ENCODE peak calls at places on chromosomes 2 and 18, in seven cellular contexts. Y, F, N, J, X, G and S are unnamed samples.

GRCh38 chr2:68913359-68913758 is 39.3 kb downstream of the GKN2 start:
- DNase-seq in Y (no peak), F (no peak), N (no peak), J (no peak), X (no peak), G (no peak), S (no peak)

GRCh38 chr2:138948070-138948539 is 167.9 kb upstream of the NXPH2 start:
- DNase-seq in Y (no peak), F (no peak), N (peak), J (no peak), X (peak), G (peak), S (peak)

GRCh38 chr18:69758458-69758857 is 189.2 kb downstream of the CD226 start:
- DNase-seq in Y (no peak), F (no peak), N (no peak), J (no peak), X (peak), G (peak), S (no peak)

GRCh38 chr2:180562378-180562777 is 418.0 kb upstream of the UBE2E3 start:
- DNase-seq in Y (no peak), F (no peak), N (no peak), J (no peak), X (no peak), G (no peak), S (no peak)

GRCh38 chr2:173090291-173090877 is 14.7 kb downstream of the MAP3K20 start:
- DNase-seq in Y (no peak), F (no peak), N (no peak), J (no peak), X (peak), G (peak), S (peak)

GRCh38 chr2:45892757-45893156 is 241.3 kb downstream of the PRKCE start:
- DNase-seq in Y (no peak), F (no peak), N (no peak), J (no peak), X (no peak), G (no peak), S (no peak)

GRCh38 chr18:59994357-59994756 is 94.6 kb downstream of the PMAIP1 start:
- DNase-seq in Y (no peak), F (no peak), N (no peak), J (no peak), X (peak), G (peak), S (no peak)

GRCh38 chr2:219483451-219484342 is 15.0 kb upstream of the GMPPA start:
- DNase-seq in Y (peak), F (no peak), N (no peak), J (no peak), X (no peak), G (no peak), S (no peak)

GRCh38 chr2:236193026-236193425 is 24.8 kb upstream of the GBX2 start:
- DNase-seq in Y (no peak), F (no peak), N (no peak), J (no peak), X (no peak), G (no peak), S (no peak)

GRCh38 chr18:41466436-41467160 is 488.4 kb upstream of the PIK3C3 start:
- DNase-seq in Y (no peak), F (no peak), N (no peak), J (no peak), X (no peak), G (no peak), S (no peak)

GRCh38 chr2:84492571-84492970 is 23.7 kb upstream of the DNAH6 start:
- DNase-seq in Y (no peak), F (no peak), N (no peak), J (no peak), X (no peak), G (no peak), S (no peak)

GRCh38 chr2:69012310-69013122 is 463 bp upstream of the ANTXR1 start:
- DNase-seq in Y (peak), F (peak), N (peak), J (peak), X (peak), G (peak), S (peak)

GRCh38 chr2:122414911-122415310 is 659.5 kb downstream of the TSN start:
- DNase-seq in Y (no peak), F (no peak), N (no peak), J (no peak), X (peak), G (no peak), S (no peak)

GRCh38 chr2:75491129-75491753 is 69.5 kb downstream of the EVA1A start:
- DNase-seq in Y (no peak), F (no peak), N (no peak), J (no peak), X (no peak), G (no peak), S (no peak)

GRCh38 chr2:47724221-47724981 is 58.5 kb upstream of the MSH6 start:
- DNase-seq in Y (no peak), F (peak), N (no peak), J (no peak), X (peak), G (peak), S (no peak)

GRCh38 chr2:23427976-23428375 is 43.0 kb downstream of the KLHL29 start:
- DNase-seq in Y (no peak), F (no peak), N (no peak), J (no peak), X (no peak), G (no peak), S (no peak)

GRCh38 chr2:217854684-217855083 is 148.1 kb downstream of the TNS1 start:
- DNase-seq in Y (no peak), F (no peak), N (no peak), J (no peak), X (no peak), G (no peak), S (no peak)

GRCh38 chr2:118430510-118431187 is 342.4 kb downstream of the INSIG2 start:
- DNase-seq in Y (no peak), F (no peak), N (no peak), J (no peak), X (peak), G (peak), S (no peak)

GRCh38 chr18:68431111-68431921 is 283.6 kb downstream of the TMX3 start:
- DNase-seq in Y (no peak), F (no peak), N (no peak), J (no peak), X (peak), G (peak), S (no peak)

GRCh38 chr2:98569197-98569793 is 39.0 kb downstream of the COA5 start:
- DNase-seq in Y (peak), F (peak), N (peak), J (peak), X (peak), G (peak), S (no peak)